ENCODE peak calls at places on chromosomes 11 and 22, in ten cellular contexts. One of them, this sample, is unnamed. For H3K9me3, the result is how much of the 10 kb centered on the place peaks cover.

GRCh38 chr11:20451568-20451967 is 64.1 kb downstream of the PRMT3 start:
- DNase-seq in upper lobe of right lung: no peak
- DNase-seq in GM23248: peak
- DNase-seq in left ventricle myocardium inferior: no peak
- DNase-seq in iPS DF 6.9: no peak
- DNase-seq in spleen: no peak
- DNase-seq in colonic mucosa: no peak
- DNase-seq in body of pancreas: no peak
- DNase-seq in CD8-positive, alpha-beta memory T cell: no peak
- DNase-seq in lung: no peak
- DNase-seq in this sample: no peak

GRCh38 chr11:107830915-107831540 is 27.6 kb downstream of the SLC35F2 start:
- DNase-seq in body of pancreas: peak
- DNase-seq in left ventricle myocardium inferior: no peak
- DNase-seq in iPS DF 6.9: no peak
- DNase-seq in upper lobe of right lung: no peak
- DNase-seq in lung: no peak
- DNase-seq in colonic mucosa: no peak
- DNase-seq in CD8-positive, alpha-beta memory T cell: no peak
- DNase-seq in GM23248: no peak
- DNase-seq in spleen: no peak
- DNase-seq in this sample: no peak

GRCh38 chr11:70456921-70457532 is 58.7 kb downstream of the CTTN start:
- DNase-seq in spleen: no peak
- DNase-seq in GM23248: peak
- DNase-seq in body of pancreas: no peak
- DNase-seq in CD8-positive, alpha-beta memory T cell: no peak
- DNase-seq in lung: no peak
- DNase-seq in upper lobe of right lung: peak
- DNase-seq in left ventricle myocardium inferior: no peak
- DNase-seq in colonic mucosa: no peak
- DNase-seq in iPS DF 6.9: no peak
- DNase-seq in this sample: no peak

GRCh38 chr11:61917357-61918109 is at the start of gene RAB3IL1:
- DNase-seq in spleen: peak
- DNase-seq in colonic mucosa: peak
- DNase-seq in iPS DF 6.9: no peak
- DNase-seq in lung: no peak
- DNase-seq in body of pancreas: peak
- DNase-seq in upper lobe of right lung: peak
- DNase-seq in CD8-positive, alpha-beta memory T cell: no peak
- DNase-seq in GM23248: peak
- DNase-seq in left ventricle myocardium inferior: peak
- DNase-seq in this sample: peak

GRCh38 chr22:39309881-39310714 is 9.3 kb downstream of the RPL3 start:
- DNase-seq in body of pancreas: no peak
- DNase-seq in GM23248: peak
- DNase-seq in spleen: no peak
- DNase-seq in colonic mucosa: no peak
- DNase-seq in iPS DF 6.9: no peak
- DNase-seq in left ventricle myocardium inferior: no peak
- DNase-seq in lung: no peak
- DNase-seq in CD8-positive, alpha-beta memory T cell: no peak
- DNase-seq in upper lobe of right lung: no peak
- DNase-seq in this sample: no peak

GRCh38 chr11:73729594-73730206 is 31.2 kb downstream of the RAB6A start:
- DNase-seq in iPS DF 6.9: peak
- DNase-seq in upper lobe of right lung: no peak
- DNase-seq in lung: no peak
- DNase-seq in body of pancreas: peak
- DNase-seq in colonic mucosa: no peak
- DNase-seq in GM23248: peak
- DNase-seq in CD8-positive, alpha-beta memory T cell: no peak
- DNase-seq in left ventricle myocardium inferior: no peak
- DNase-seq in spleen: no peak
- DNase-seq in this sample: no peak

GRCh38 chr11:85955531-85955930 is 100.3 kb downstream of the CCDC83 start:
- DNase-seq in colonic mucosa: no peak
- DNase-seq in iPS DF 6.9: no peak
- DNase-seq in upper lobe of right lung: no peak
- DNase-seq in spleen: no peak
- DNase-seq in CD8-positive, alpha-beta memory T cell: no peak
- DNase-seq in body of pancreas: no peak
- DNase-seq in GM23248: peak
- DNase-seq in left ventricle myocardium inferior: no peak
- DNase-seq in lung: no peak
- DNase-seq in this sample: no peak

GRCh38 chr11:127458561-127458960 is 458.0 kb upstream of the KIRREL3 start:
- DNase-seq in CD8-positive, alpha-beta memory T cell: no peak
- DNase-seq in iPS DF 6.9: no peak
- DNase-seq in colonic mucosa: no peak
- DNase-seq in body of pancreas: no peak
- DNase-seq in GM23248: no peak
- DNase-seq in upper lobe of right lung: no peak
- DNase-seq in spleen: no peak
- DNase-seq in left ventricle myocardium inferior: no peak
- DNase-seq in lung: no peak
- DNase-seq in this sample: no peak

GRCh38 chr11:62832346-62833234 is at the start of gene TEX54:
- DNase-seq in GM23248: peak
- DNase-seq in lung: no peak
- DNase-seq in colonic mucosa: peak
- DNase-seq in left ventricle myocardium inferior: no peak
- DNase-seq in body of pancreas: peak
- DNase-seq in upper lobe of right lung: peak
- DNase-seq in spleen: peak
- DNase-seq in CD8-positive, alpha-beta memory T cell: no peak
- DNase-seq in iPS DF 6.9: no peak
- DNase-seq in this sample: peak

GRCh38 chr11:32092581-32093170 is 1.8 kb downstream of the RCN1 start:
- DNase-seq in left ventricle myocardium inferior: no peak
- DNase-seq in GM23248: peak
- DNase-seq in iPS DF 6.9: no peak
- DNase-seq in body of pancreas: no peak
- DNase-seq in CD8-positive, alpha-beta memory T cell: no peak
- DNase-seq in colonic mucosa: no peak
- DNase-seq in spleen: no peak
- DNase-seq in lung: no peak
- DNase-seq in upper lobe of right lung: no peak
- DNase-seq in this sample: no peak

GRCh38 chr22:29887358-29887757 is 4.4 kb downstream of the MTMR3 start:
- DNase-seq in spleen: no peak
- DNase-seq in GM23248: no peak
- DNase-seq in upper lobe of right lung: no peak
- DNase-seq in lung: no peak
- DNase-seq in iPS DF 6.9: no peak
- DNase-seq in CD8-positive, alpha-beta memory T cell: no peak
- DNase-seq in body of pancreas: no peak
- DNase-seq in left ventricle myocardium inferior: no peak
- DNase-seq in colonic mucosa: no peak
- DNase-seq in this sample: no peak

DNA sequence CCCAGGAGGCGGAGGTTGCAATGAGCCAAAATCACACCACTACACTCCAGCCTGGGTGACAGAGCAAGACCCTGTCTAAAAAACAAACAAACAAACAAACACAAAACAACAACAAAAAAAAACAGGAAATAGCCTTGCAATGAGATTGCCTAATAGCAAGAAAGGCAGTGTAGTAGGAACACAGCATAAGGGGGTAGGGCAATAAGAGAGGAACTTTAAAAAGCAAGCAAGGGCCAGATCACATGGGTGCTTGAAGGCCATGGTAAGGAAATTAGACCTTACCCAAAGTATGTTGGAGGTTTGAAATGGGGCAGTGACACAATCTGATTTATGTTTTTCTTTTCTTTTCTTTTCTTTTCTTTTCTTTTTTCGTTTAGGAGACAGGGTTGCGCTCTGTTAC is 34.7 kb upstream of the NRIP3 start:
- DNase-seq in spleen: no peak
- DNase-seq in lung: no peak
- DNase-seq in left ventricle myocardium inferior: no peak
- DNase-seq in upper lobe of right lung: no peak
- DNase-seq in iPS DF 6.9: no peak
- DNase-seq in GM23248: no peak
- DNase-seq in body of pancreas: no peak
- DNase-seq in CD8-positive, alpha-beta memory T cell: no peak
- DNase-seq in colonic mucosa: no peak
- DNase-seq in this sample: no peak
- H3K27ac ChIP-seq in spleen: peak
- H3K27ac ChIP-seq in lung: no peak
- H3K27ac ChIP-seq in left ventricle myocardium inferior: no peak
- H3K27ac ChIP-seq in upper lobe of right lung: peak
- H3K27ac ChIP-seq in iPS DF 6.9: no peak
- H3K27ac ChIP-seq in GM23248: no peak
- H3K27ac ChIP-seq in body of pancreas: no peak
- H3K27ac ChIP-seq in CD8-positive, alpha-beta memory T cell: no peak
- H3K27ac ChIP-seq in colonic mucosa: no peak
- H3K27ac ChIP-seq in this sample: no peak

GRCh38 chr11:130738618-130739017 is 177.7 kb downstream of the SNX19 start:
- DNase-seq in iPS DF 6.9: no peak
- DNase-seq in spleen: no peak
- DNase-seq in body of pancreas: no peak
- DNase-seq in left ventricle myocardium inferior: no peak
- DNase-seq in CD8-positive, alpha-beta memory T cell: no peak
- DNase-seq in GM23248: peak
- DNase-seq in lung: no peak
- DNase-seq in colonic mucosa: no peak
- DNase-seq in upper lobe of right lung: no peak
- DNase-seq in this sample: no peak
- H3K9me3 ChIP-seq in iPS DF 6.9: under half
- H3K9me3 ChIP-seq in spleen: under half
- H3K9me3 ChIP-seq in body of pancreas: under half
- H3K9me3 ChIP-seq in left ventricle myocardium inferior: under half
- H3K9me3 ChIP-seq in CD8-positive, alpha-beta memory T cell: under half
- H3K9me3 ChIP-seq in GM23248: under half
- H3K9me3 ChIP-seq in lung: under half
- H3K9me3 ChIP-seq in colonic mucosa: under half
- H3K9me3 ChIP-seq in upper lobe of right lung: under half
- H3K9me3 ChIP-seq in this sample: under half

GRCh38 chr22:46673677-46674236 is 53.6 kb downstream of the GRAMD4 start:
- DNase-seq in GM23248: no peak
- DNase-seq in left ventricle myocardium inferior: no peak
- DNase-seq in spleen: no peak
- DNase-seq in body of pancreas: no peak
- DNase-seq in iPS DF 6.9: no peak
- DNase-seq in lung: no peak
- DNase-seq in colonic mucosa: no peak
- DNase-seq in upper lobe of right lung: no peak
- DNase-seq in CD8-positive, alpha-beta memory T cell: no peak
- DNase-seq in this sample: no peak

GRCh38 chr22:46675479-46675878 is 55.3 kb downstream of the GRAMD4 start:
- DNase-seq in colonic mucosa: no peak
- DNase-seq in left ventricle myocardium inferior: no peak
- DNase-seq in CD8-positive, alpha-beta memory T cell: no peak
- DNase-seq in GM23248: no peak
- DNase-seq in spleen: no peak
- DNase-seq in iPS DF 6.9: no peak
- DNase-seq in lung: no peak
- DNase-seq in upper lobe of right lung: no peak
- DNase-seq in body of pancreas: no peak
- DNase-seq in this sample: no peak

GRCh38 chr22:46674367-46674781 is 54.2 kb downstream of the GRAMD4 start:
- DNase-seq in spleen: peak
- DNase-seq in GM23248: no peak
- DNase-seq in CD8-positive, alpha-beta memory T cell: peak
- DNase-seq in upper lobe of right lung: no peak
- DNase-seq in left ventricle myocardium inferior: peak
- DNase-seq in colonic mucosa: no peak
- DNase-seq in iPS DF 6.9: no peak
- DNase-seq in body of pancreas: peak
- DNase-seq in lung: peak
- DNase-seq in this sample: peak

GRCh38 chr22:46675938-46676337 is 55.8 kb downstream of the GRAMD4 start:
- DNase-seq in lung: no peak
- DNase-seq in body of pancreas: no peak
- DNase-seq in iPS DF 6.9: no peak
- DNase-seq in upper lobe of right lung: no peak
- DNase-seq in CD8-positive, alpha-beta memory T cell: no peak
- DNase-seq in spleen: no peak
- DNase-seq in GM23248: no peak
- DNase-seq in left ventricle myocardium inferior: no peak
- DNase-seq in colonic mucosa: no peak
- DNase-seq in this sample: no peak

GRCh38 chr22:46674906-46675305 is 54.7 kb downstream of the GRAMD4 start:
- DNase-seq in body of pancreas: no peak
- DNase-seq in GM23248: no peak
- DNase-seq in left ventricle myocardium inferior: no peak
- DNase-seq in colonic mucosa: no peak
- DNase-seq in CD8-positive, alpha-beta memory T cell: no peak
- DNase-seq in spleen: no peak
- DNase-seq in iPS DF 6.9: no peak
- DNase-seq in lung: no peak
- DNase-seq in upper lobe of right lung: no peak
- DNase-seq in this sample: no peak
- H3K27ac ChIP-seq in body of pancreas: no peak
- H3K27ac ChIP-seq in GM23248: no peak
- H3K27ac ChIP-seq in left ventricle myocardium inferior: peak
- H3K27ac ChIP-seq in colonic mucosa: no peak
- H3K27ac ChIP-seq in CD8-positive, alpha-beta memory T cell: no peak
- H3K27ac ChIP-seq in spleen: peak
- H3K27ac ChIP-seq in iPS DF 6.9: no peak
- H3K27ac ChIP-seq in lung: no peak
- H3K27ac ChIP-seq in upper lobe of right lung: no peak
- H3K27ac ChIP-seq in this sample: no peak

GRCh38 chr11:48242501-48242900 is 2.4 kb upstream of the OR4X2 start:
- DNase-seq in colonic mucosa: no peak
- DNase-seq in iPS DF 6.9: no peak
- DNase-seq in CD8-positive, alpha-beta memory T cell: no peak
- DNase-seq in upper lobe of right lung: no peak
- DNase-seq in lung: no peak
- DNase-seq in body of pancreas: no peak
- DNase-seq in left ventricle myocardium inferior: no peak
- DNase-seq in GM23248: no peak
- DNase-seq in spleen: no peak
- DNase-seq in this sample: no peak
- H3K9me3 ChIP-seq in colonic mucosa: under half
- H3K9me3 ChIP-seq in iPS DF 6.9: under half
- H3K9me3 ChIP-seq in CD8-positive, alpha-beta memory T cell: under half
- H3K9me3 ChIP-seq in upper lobe of right lung: under half
- H3K9me3 ChIP-seq in lung: under half
- H3K9me3 ChIP-seq in body of pancreas: under half
- H3K9me3 ChIP-seq in left ventricle myocardium inferior: under half
- H3K9me3 ChIP-seq in GM23248: under half
- H3K9me3 ChIP-seq in spleen: under half
- H3K9me3 ChIP-seq in this sample: under half

DNA sequence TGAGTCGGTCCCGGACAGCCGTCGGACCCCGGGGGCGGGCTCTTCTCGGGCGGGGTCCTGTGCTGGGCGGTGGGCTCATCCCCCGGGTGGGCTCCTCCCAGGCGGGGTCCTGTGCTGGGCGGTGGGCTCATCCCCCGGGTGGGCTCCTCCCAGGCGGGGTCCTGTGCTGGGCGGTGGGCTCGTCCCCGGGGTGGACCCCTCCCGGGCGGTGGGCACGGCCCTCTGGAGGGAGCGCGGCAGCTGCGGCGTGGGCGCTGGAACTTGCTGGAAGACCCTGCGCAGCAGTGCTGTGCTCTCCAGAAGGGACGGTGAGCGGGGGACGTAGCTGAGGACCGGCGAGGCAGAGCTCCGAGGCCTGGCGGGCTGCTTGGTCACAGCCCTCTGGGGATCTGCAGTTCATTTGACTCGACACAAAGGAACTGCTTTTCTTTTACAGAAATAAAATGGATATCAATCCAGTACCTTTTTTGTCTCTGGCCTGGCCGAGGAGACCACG is 602 bp downstream of the JAM3 start:
- DNase-seq in CD8-positive, alpha-beta memory T cell: no peak
- DNase-seq in left ventricle myocardium inferior: no peak
- DNase-seq in GM23248: peak
- DNase-seq in spleen: peak
- DNase-seq in iPS DF 6.9: no peak
- DNase-seq in upper lobe of right lung: no peak
- DNase-seq in colonic mucosa: no peak
- DNase-seq in lung: no peak
- DNase-seq in body of pancreas: no peak
- DNase-seq in this sample: no peak
- H3K27ac ChIP-seq in CD8-positive, alpha-beta memory T cell: no peak
- H3K27ac ChIP-seq in left ventricle myocardium inferior: peak
- H3K27ac ChIP-seq in GM23248: peak
- H3K27ac ChIP-seq in spleen: peak
- H3K27ac ChIP-seq in iPS DF 6.9: no peak
- H3K27ac ChIP-seq in upper lobe of right lung: peak
- H3K27ac ChIP-seq in colonic mucosa: peak
- H3K27ac ChIP-seq in lung: peak
- H3K27ac ChIP-seq in body of pancreas: no peak
- H3K27ac ChIP-seq in this sample: peak

This sample was measured in sigmoid colon.